ENCODE peak calls at places on chromosomes 12 and 14, in nine cellular contexts. M is activated T-helper 1 cell treated with anti-CD3 and anti-CD28 coated beads, Interleukin-2, amount 50 U/mL, for 16 hours; X is mesendoderm; F is foreskin melanocyte; D is dermis blood vessel endothelial cell; T is fibroblast of the aortic adventitia; A is GM12891; L is stimulated activated CD4-positive, alpha-beta T cell treated with anti-CD3 and anti-CD28 coated beads, Interleukin-2, amount 100 ng/mL, for 48 hours; N is astrocyte of the spinal cord. J is an unnamed sample.

GRCh38 chr14:77040995-77041744 is 12.7 kb upstream of the IRF2BPL start:
- DNase-seq in D (peak), X (peak), F (no peak), A (no peak), L (no peak), M (no peak), T (no peak), N (no peak), J (no peak)

GRCh38 chr12:84036912-84037311 is 875.7 kb downstream of the SLC6A15 start:
- DNase-seq in L (no peak), N (no peak), F (no peak), M (no peak), T (no peak), X (no peak), A (no peak), D (no peak), J (no peak)

GRCh38 chr14:57982802-57983201 is 116.9 kb upstream of the SLC35F4 start:
- DNase-seq in D (peak), A (no peak), T (no peak), F (no peak), M (no peak), X (no peak), N (no peak), L (no peak), J (no peak)

GRCh38 chr14:30005114-30005698 is 77.6 kb upstream of the PRKD1 start:
- DNase-seq in F (peak), N (peak), X (peak), D (peak), T (peak), A (peak), L (no peak), M (no peak), J (peak)

GRCh38 chr14:92955381-92955780 is 32.4 kb downstream of the CHGA start:
- DNase-seq in L (no peak), D (no peak), F (no peak), M (no peak), A (no peak), X (no peak), T (no peak), N (no peak), J (no peak)

GRCh38 chr14:105283028-105283427 is 17.8 kb downstream of the BRF1 start:
- DNase-seq in F (no peak), M (no peak), X (peak), A (no peak), L (no peak), T (no peak), D (no peak), N (no peak), J (peak)

GRCh38 chr14:93859957-93860356 is 67.2 kb upstream of the FAM181A start:
- DNase-seq in N (no peak), L (no peak), X (no peak), F (no peak), A (no peak), M (no peak), D (no peak), T (no peak), J (no peak)

GRCh38 chr12:103794814-103795213 is 46.2 kb downstream of the NT5DC3 start:
- DNase-seq in F (no peak), T (no peak), M (no peak), N (no peak), L (no peak), A (no peak), X (no peak), D (no peak), J (no peak)

GRCh38 chr12:26274441-26275312 is 79.3 kb downstream of the SSPN start:
- DNase-seq in A (peak), D (peak), N (peak), F (peak), M (no peak), L (peak), X (peak), T (peak), J (no peak)

GRCh38 chr12:2418579-2418978 is 365.8 kb downstream of the CACNA1C start:
- DNase-seq in N (no peak), X (no peak), A (no peak), T (no peak), M (no peak), L (no peak), F (no peak), D (no peak), J (no peak)

GRCh38 chr12:19125325-19125724 is 4.2 kb upstream of the PLEKHA5 start:
- DNase-seq in M (no peak), T (peak), D (peak), L (no peak), X (no peak), F (peak), A (no peak), N (peak), J (no peak)

GRCh38 chr14:23147676-23148075 is 28.6 kb upstream of the CEBPE start:
- DNase-seq in D (peak), N (peak), M (no peak), T (peak), F (no peak), X (no peak), A (no peak), L (no peak), J (peak)

GRCh38 chr12:126286203-126286602 is 1221.0 kb downstream of the AACS start:
- DNase-seq in T (no peak), N (no peak), D (no peak), M (no peak), A (no peak), F (no peak), X (no peak), L (no peak), J (no peak)

GRCh38 chr14:37142835-37143499 is 29.4 kb downstream of the SLC25A21 start:
- DNase-seq in F (no peak), T (peak), A (no peak), N (peak), L (no peak), M (no peak), D (peak), X (peak), J (no peak)

GRCh38 chr14:104898195-104898558 is 26.5 kb upstream of the PLD4 start:
- DNase-seq in M (no peak), F (no peak), X (no peak), L (no peak), T (no peak), D (no peak), N (no peak), A (peak), J (no peak)

GRCh38 chr14:98173291-98173690 is 1098.7 kb downstream of the BCL11B start:
- DNase-seq in M (peak), X (peak), A (no peak), D (no peak), F (no peak), L (no peak), T (no peak), N (no peak), J (peak)

GRCh38 chr12:82430541-82431145 is 72.3 kb downstream of the METTL25 start:
- DNase-seq in L (no peak), A (no peak), D (no peak), N (no peak), M (no peak), F (no peak), X (no peak), T (no peak), J (no peak)

GRCh38 chr12:130357729-130358330 is 20.1 kb downstream of the PIWIL1 start:
- DNase-seq in M (no peak), D (no peak), L (no peak), N (no peak), A (no peak), F (no peak), X (no peak), T (no peak), J (peak)

GRCh38 chr14:68878908-68879307 is 86.0 kb upstream of the ZFP36L1 start:
- DNase-seq in M (no peak), A (no peak), D (no peak), X (no peak), T (no peak), L (no peak), F (no peak), N (no peak), J (no peak)

GRCh38 chr14:92297818-92298595 is 25.0 kb upstream of the SLC24A4 start:
- DNase-seq in N (no peak), A (no peak), F (no peak), X (no peak), M (no peak), T (no peak), D (no peak), L (no peak), J (no peak)

GRCh38 chr14:44778562-44778961 is 183.2 kb downstream of the KLHL28 start:
- DNase-seq in X (peak), N (peak), F (peak), M (no peak), T (peak), L (no peak), D (no peak), A (no peak), J (no peak)

GRCh38 chr14:93207468-93208308 is 632 bp downstream of the UBR7 start:
- DNase-seq in T (peak), X (peak), N (peak), D (peak), M (no peak), L (no peak), F (peak), A (no peak), J (peak)

GRCh38 chr14:70188292-70188607 is 501 bp downstream of the SLC8A3 start:
- DNase-seq in T (no peak), A (peak), M (no peak), L (no peak), D (peak), N (no peak), F (no peak), X (no peak), J (no peak)

GRCh38 chr12:62597253-62597652 is 130.6 kb downstream of the MON2 start:
- DNase-seq in T (no peak), M (no peak), D (no peak), F (no peak), L (no peak), A (no peak), X (no peak), N (no peak), J (no peak)

GRCh38 chr12:104740668-104741067 is 217.4 kb downstream of the SLC41A2 start:
- DNase-seq in A (no peak), T (no peak), M (no peak), X (no peak), L (no peak), D (no peak), N (no peak), F (no peak), J (no peak)

GRCh38 chr12:100375023-100375737 is 18.3 kb downstream of the SLC17A8 start:
- DNase-seq in X (no peak), A (no peak), L (no peak), T (peak), N (peak), M (no peak), D (no peak), F (no peak), J (peak)

GRCh38 chr14:102776761-102777710 is at the start of gene TRAF3:
- DNase-seq in N (peak), T (peak), D (peak), F (no peak), X (no peak), A (peak), L (peak), M (peak), J (peak)

GRCh38 chr14:31341280-31341679 is 79.1 kb downstream of the HEATR5A start:
- DNase-seq in T (no peak), F (no peak), A (no peak), X (no peak), N (no peak), D (no peak), M (no peak), L (no peak), J (no peak)

GRCh38 chr12:47718531-47718930 is 6.8 kb downstream of the ENDOU start:
- DNase-seq in X (no peak), D (no peak), A (no peak), N (no peak), T (no peak), M (no peak), L (no peak), F (no peak), J (no peak)

GRCh38 chr12:124569375-124570148 is 2.1 kb upstream of the NCOR2 start:
- DNase-seq in A (no peak), X (no peak), F (no peak), D (no peak), N (peak), T (no peak), L (no peak), M (no peak), J (peak)

GRCh38 chr14:81710232-81710845 is 176.7 kb upstream of the SEL1L start:
- DNase-seq in D (peak), T (peak), L (peak), A (no peak), X (peak), N (peak), M (no peak), F (peak), J (no peak)

GRCh38 chr14:75176142-75176820 is at the start of gene TMED10:
- DNase-seq in A (peak), L (peak), F (peak), M (peak), T (peak), D (peak), N (peak), X (peak), J (peak)

GRCh38 chr14:49551569-49551968 is 34.6 kb downstream of the RPS29 start:
- DNase-seq in N (no peak), A (no peak), M (no peak), F (no peak), T (no peak), X (no peak), L (no peak), D (no peak), J (no peak)

GRCh38 chr14:38065101-38065762 is 142.5 kb upstream of the SSTR1 start:
- DNase-seq in X (peak), N (no peak), F (no peak), D (no peak), L (peak), A (no peak), M (peak), T (no peak), J (no peak)

GRCh38 chr12:12502813-12503146 is 59.9 kb downstream of the DUSP16 start:
- DNase-seq in X (no peak), A (no peak), L (no peak), F (no peak), N (no peak), M (no peak), T (no peak), D (no peak), J (no peak)

GRCh38 chr12:89988156-89988555 is 279.5 kb upstream of the ATP2B1 start:
- DNase-seq in A (no peak), D (no peak), X (no peak), N (no peak), L (no peak), F (no peak), T (no peak), M (no peak), J (no peak)

GRCh38 chr12:115351513-115352077 is 667.6 kb upstream of the TBX3 start:
- DNase-seq in L (no peak), T (peak), N (no peak), F (no peak), X (no peak), A (no peak), M (no peak), D (no peak), J (no peak)